ENCODE peak calls at places on chromosomes 5 and 9, in eight cellular contexts. Z is GM23338, M is GM12878, E is HCT116, O is K562, K is endothelial cell of umbilical vein, P is HepG2, G is H1. H is an unnamed sample.
A peak's percentile ranks its signal among the peaks of the same experiment; 100 is the strongest.

GRCh38 chr9:99140685-99141314 is 35.9 kb downstream of the TGFBR1 start:
- DNase-seq in Z (peak; percentile 75), M (no peak), E (peak; percentile 21), O (peak; percentile 70), K (peak; percentile 30), P (peak; percentile 35), G (peak; percentile 21), H (no peak)

GRCh38 chr9:121187681-121188305 is 13.9 kb downstream of the RAB14 start:
- DNase-seq in Z (no peak), M (no peak), E (no peak), O (no peak), K (no peak), P (no peak), G (no peak), H (no peak)

GRCh38 chr5:55618318-55618717 is 83.6 kb upstream of the PLPP1 start:
- DNase-seq in Z (no peak), M (no peak), E (no peak), O (no peak), K (no peak), P (no peak), G (no peak), H (no peak)

GRCh38 chr5:126450895-126451294 is 27.7 kb downstream of the GRAMD2B start:
- DNase-seq in Z (no peak), M (no peak), E (no peak), O (no peak), K (no peak), P (no peak), G (no peak), H (no peak)

GRCh38 chr9:98929096-98929495 is 14.6 kb upstream of the COL15A1 start:
- DNase-seq in Z (no peak), M (no peak), E (no peak), O (no peak), K (no peak), P (no peak), G (no peak), H (peak; percentile 28)

GRCh38 chr5:4941957-4942830 is 197.9 kb upstream of the ADAMTS16 start:
- DNase-seq in Z (peak; percentile 45), M (no peak), E (no peak), O (peak; percentile 29), K (no peak), P (no peak), G (no peak), H (no peak)

GRCh38 chr5:2861605-2862004 is 110.1 kb upstream of the IRX2 start:
- DNase-seq in Z (no peak), M (no peak), E (no peak), O (no peak), K (no peak), P (no peak), G (no peak), H (no peak)

GRCh38 chr9:91419222-91420191 is 4.1 kb downstream of the NFIL3 start:
- DNase-seq in Z (no peak), M (no peak), E (peak; percentile 90), O (peak; percentile 71), K (peak; percentile 75), P (peak; percentile 92), G (no peak), H (no peak)

GRCh38 chr5:43772601-43773031 is 169.6 kb downstream of the NNT start:
- DNase-seq in Z (no peak), M (no peak), E (peak; percentile 44), O (peak; percentile 23), K (peak; percentile 51), P (no peak), G (no peak), H (peak; percentile 99)

GRCh38 chr5:163269624-163270023 is 167.8 kb upstream of the CCNG1 start:
- DNase-seq in Z (peak; percentile 45), M (no peak), E (no peak), O (peak; percentile 6), K (no peak), P (no peak), G (no peak), H (peak; percentile 22)

GRCh38 chr9:94014066-94014654 is 59.0 kb upstream of the BARX1 start:
- DNase-seq in Z (peak; percentile 76), M (no peak), E (no peak), O (peak; percentile 46), K (peak; percentile 35), P (peak; percentile 41), G (no peak), H (no peak)

GRCh38 chr5:113678924-113679575 is 165.6 kb downstream of the YTHDC2 start:
- DNase-seq in Z (peak; percentile 78), M (peak; percentile 8), E (peak; percentile 50), O (peak; percentile 59), K (peak; percentile 55), P (peak; percentile 30), G (no peak), H (peak; percentile 6)

GRCh38 chr9:93303258-93303771 is 119.4 kb downstream of the WNK2 start:
- DNase-seq in Z (no peak), M (no peak), E (no peak), O (no peak), K (no peak), P (no peak), G (no peak), H (no peak)

GRCh38 chr9:83978992-83979811 is 813 bp downstream of the HNRNPK start:
- DNase-seq in Z (peak; percentile 87), M (no peak), E (no peak), O (peak; percentile 87), K (peak; percentile 78), P (peak; percentile 58), G (peak; percentile 43), H (no peak)

GRCh38 chr5:41925555-41925946 is 470 bp downstream of the FBXO4 start:
- DNase-seq in Z (no peak), M (no peak), E (no peak), O (peak; percentile 71), K (peak; percentile 75), P (peak; percentile 39), G (no peak), H (no peak)

GRCh38 chr9:114363424-114363823 is 24.4 kb downstream of the AKNA start:
- DNase-seq in Z (no peak), M (no peak), E (no peak), O (no peak), K (no peak), P (no peak), G (no peak), H (no peak)

GRCh38 chr9:114362394-114362793 is 25.4 kb downstream of the AKNA start:
- DNase-seq in Z (no peak), M (no peak), E (no peak), O (no peak), K (no peak), P (no peak), G (no peak), H (no peak)

GRCh38 chr9:114364123-114364522 is 23.7 kb downstream of the AKNA start:
- DNase-seq in Z (no peak), M (no peak), E (no peak), O (no peak), K (no peak), P (peak; percentile 57), G (no peak), H (peak; percentile 80)

GRCh38 chr9:114359801-114360200 is 28.0 kb downstream of the AKNA start:
- DNase-seq in Z (no peak), M (no peak), E (no peak), O (no peak), K (no peak), P (no peak), G (no peak), H (no peak)

GRCh38 chr9:114361542-114361941 is 26.2 kb downstream of the AKNA start:
- DNase-seq in Z (no peak), M (no peak), E (no peak), O (no peak), K (no peak), P (no peak), G (no peak), H (no peak)
- H3K27ac ChIP-seq in Z (no peak overlapping the region), M (no peak overlapping the region), E (no peak overlapping the region), O (no peak overlapping the region), K (no peak overlapping the region), P (no peak overlapping the region), G (no peak overlapping the region), H (no peak overlapping the region)

DNA sequence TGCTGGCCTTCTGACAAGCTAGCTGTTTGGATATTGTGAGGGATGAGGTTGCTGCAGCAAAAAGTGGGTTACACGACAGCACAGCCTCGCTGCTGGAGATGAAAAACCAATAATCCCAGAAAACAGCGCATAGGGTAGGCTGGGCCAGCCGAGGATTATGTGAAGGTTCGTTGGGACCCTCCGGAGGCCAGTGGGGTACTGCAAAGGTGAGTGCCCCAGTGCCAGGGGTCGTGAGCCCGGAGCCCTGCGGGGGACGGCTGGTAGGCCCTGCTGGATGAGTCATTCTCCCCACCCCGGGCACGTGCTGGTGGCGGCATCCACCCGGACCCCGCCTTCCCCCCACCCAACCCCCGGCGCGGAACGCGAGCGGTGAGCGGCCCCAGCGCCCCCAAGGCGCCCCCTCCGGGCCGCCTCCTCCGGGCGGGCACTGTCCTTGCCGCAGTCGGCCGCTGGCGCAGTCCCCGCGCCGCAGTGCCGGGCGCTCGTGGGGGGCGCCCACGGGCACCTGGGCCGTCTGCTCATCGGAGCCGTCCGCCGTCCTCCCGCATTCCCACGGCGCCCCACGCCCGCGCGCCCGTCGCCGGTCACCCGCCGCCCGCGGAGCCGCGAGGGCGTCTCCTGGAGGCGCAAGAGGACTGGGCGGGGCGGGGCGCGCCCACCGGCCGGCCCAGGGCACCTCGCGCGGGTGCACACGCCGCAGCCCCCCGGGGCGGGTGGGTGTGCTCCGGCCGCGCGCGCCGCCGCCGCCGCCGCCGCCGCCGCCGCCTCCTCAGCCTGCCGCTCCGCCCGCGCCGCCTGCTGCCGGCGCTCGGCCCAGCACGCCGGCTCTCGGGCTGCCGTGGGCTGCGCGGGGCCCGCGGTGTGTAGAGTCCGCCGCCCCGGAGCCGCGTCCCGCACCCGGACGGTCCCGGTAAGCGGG is at the start of gene PHF24:
- DNase-seq in Z (peak; percentile 57), M (no peak), E (no peak), O (peak; percentile 11), K (no peak), P (no peak), G (no peak), H (no peak)
- TF ChIP-seq EZH2 in Z (no peak), M (no peak), E (no peak), O (no peak), K (peak; percentile 81), P (peak; percentile 44), G (no peak), H (no peak)

GRCh38 chr5:149282966-149283332 is 11.3 kb downstream of the AFAP1L1 start:
- DNase-seq in Z (no peak), M (no peak), E (no peak), O (no peak), K (no peak), P (no peak), G (no peak), H (no peak)

GRCh38 chr5:149285153-149285552 is 13.5 kb downstream of the AFAP1L1 start:
- DNase-seq in Z (no peak), M (no peak), E (no peak), O (no peak), K (no peak), P (no peak), G (no peak), H (no peak)

GRCh38 chr5:149282027-149282965 is 10.6 kb downstream of the AFAP1L1 start:
- DNase-seq in Z (no peak), M (no peak), E (no peak), O (no peak), K (no peak), P (no peak), G (no peak), H (no peak)

GRCh38 chr5:149283611-149284480 is 12.2 kb downstream of the AFAP1L1 start:
- DNase-seq in Z (no peak), M (no peak), E (no peak), O (no peak), K (no peak), P (no peak), G (no peak), H (no peak)

GRCh38 chr5:149284501-149284900 is 12.8 kb downstream of the AFAP1L1 start:
- DNase-seq in Z (no peak), M (no peak), E (no peak), O (no peak), K (no peak), P (no peak), G (no peak), H (no peak)
- TF ChIP-seq POLR2AphosphoS5 in Z (no peak), M (no peak), E (no peak), O (no peak), K (no peak), P (no peak), G (no peak), H (no peak)

GRCh38 chr9:20264896-20265295 is 357.4 kb downstream of the MLLT3 start:
- DNase-seq in Z (no peak), M (no peak), E (no peak), O (no peak), K (no peak), P (no peak), G (no peak), H (no peak)
- H3K27ac ChIP-seq in Z (no peak overlapping the region), M (no peak overlapping the region), E (no peak overlapping the region), O (no peak overlapping the region), K (no peak overlapping the region), P (no peak overlapping the region), G (no peak overlapping the region), H (no peak overlapping the region)